ENCODE peak calls at places on chromosomes 4 and X, in nine cellular contexts. I is suprapubic skin, Q is tibial nerve, R is ovary, F is A549, J is stomach, M is upper lobe of left lung, W is transverse colon, D is K562. Z is an unnamed sample. For H3K4me1, the result is how much of the 10 kb centered on the place peaks cover.

GRCh38 chr4:142850478-142850877 is 4.4 kb upstream of the INPP4B start:
- DNase-seq in J (no peak), M (no peak), I (no peak), W (no peak), R (no peak), F (no peak), D (no peak), Q (no peak), Z (no peak)

GRCh38 chrX:10108288-10108687 is 48.5 kb upstream of the CLCN4 start:
- DNase-seq in J (no peak), R (no peak), D (no peak), Q (no peak), F (no peak), I (no peak), M (no peak), W (no peak), Z (no peak)

GRCh38 chrX:39753296-39753996 is 344.3 kb downstream of the BCOR start:
- DNase-seq in J (peak), Q (no peak), I (no peak), R (no peak), W (no peak), F (no peak), M (no peak), D (peak), Z (no peak)

GRCh38 chrX:39477438-39478120 is 620.2 kb downstream of the BCOR start:
- DNase-seq in D (peak), R (peak), I (no peak), M (no peak), F (no peak), W (peak), J (peak), Q (no peak), Z (no peak)

GRCh38 chr4:142402925-142403324 is 443.2 kb downstream of the INPP4B start:
- DNase-seq in I (no peak), D (no peak), F (no peak), J (no peak), W (no peak), M (no peak), R (no peak), Q (peak), Z (no peak)

GRCh38 chr4:66284991-66285451 is 614.7 kb upstream of the EPHA5 start:
- DNase-seq in I (no peak), J (no peak), M (no peak), W (no peak), F (no peak), Q (no peak), R (no peak), D (no peak), Z (no peak)

GRCh38 chrX:95056901-95057300 is 1382.9 kb downstream of the FAM133A start:
- DNase-seq in R (no peak), Q (no peak), F (no peak), I (no peak), W (no peak), M (no peak), J (no peak), D (no peak), Z (no peak)

GRCh38 chr4:151329217-151330007 is 4.0 kb upstream of the SH3D19 start:
- DNase-seq in F (no peak), D (no peak), I (no peak), Q (no peak), R (no peak), W (no peak), J (no peak), M (no peak), Z (no peak)

GRCh38 chrX:143669395-143669794 is 33.5 kb upstream of the SLITRK4 start:
- DNase-seq in D (no peak), Q (no peak), M (no peak), W (no peak), I (no peak), F (no peak), R (no peak), J (no peak), Z (no peak)

GRCh38 chr4:128288689-128289106 is 1.1 kb upstream of the PGRMC2 start:
- DNase-seq in F (no peak), W (peak), J (peak), I (no peak), R (no peak), Q (no peak), M (peak), D (no peak), Z (no peak)

GRCh38 chr4:96486563-96486962 is 646.7 kb downstream of the PDHA2 start:
- DNase-seq in W (no peak), Q (no peak), R (no peak), D (no peak), F (no peak), I (no peak), M (no peak), J (no peak), Z (no peak)

GRCh38 chr4:118972167-118972566 is 83.5 kb downstream of the SYNPO2 start:
- DNase-seq in F (no peak), W (no peak), I (no peak), J (no peak), M (no peak), Q (no peak), R (no peak), D (no peak), Z (no peak)

GRCh38 chr4:183285886-183286285 is 34.2 kb downstream of the CLDN22 start:
- DNase-seq in R (no peak), Q (no peak), M (no peak), I (no peak), D (no peak), W (no peak), F (no peak), J (no peak), Z (no peak)

GRCh38 chr4:183287677-183288076 is 32.4 kb downstream of the CLDN22 start:
- DNase-seq in I (no peak), J (no peak), M (no peak), Q (no peak), W (no peak), D (no peak), R (no peak), F (no peak), Z (no peak)

GRCh38 chr4:183288955-183289354 is 31.1 kb downstream of the CLDN22 start:
- DNase-seq in Q (no peak), W (no peak), I (no peak), D (no peak), J (no peak), R (no peak), F (no peak), M (no peak), Z (no peak)

GRCh38 chr4:183286590-183287308 is 33.3 kb downstream of the CLDN22 start:
- DNase-seq in Q (no peak), F (no peak), M (no peak), J (no peak), W (no peak), R (no peak), D (no peak), I (no peak), Z (no peak)

DNA sequence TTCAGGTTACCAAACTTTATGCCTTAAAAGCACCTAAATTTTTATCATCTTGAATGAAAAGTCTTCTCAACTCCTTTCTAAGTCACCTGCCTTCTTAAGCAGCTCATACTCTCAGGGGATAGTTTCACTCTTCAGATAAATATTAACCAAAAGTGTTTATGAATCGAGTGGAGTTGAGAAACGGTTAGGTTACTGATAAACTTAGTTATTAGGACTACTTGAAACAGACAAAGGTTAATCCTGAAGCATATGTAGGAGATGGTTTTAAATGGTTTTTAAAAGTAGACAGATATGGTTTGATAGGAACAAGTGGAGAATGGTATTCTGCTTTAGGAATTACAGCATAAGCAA is 32.8 kb downstream of the CLDN22 start:
- DNase-seq in R (no peak), I (no peak), W (no peak), M (no peak), Q (no peak), D (no peak), J (no peak), F (no peak), Z (no peak)
- H3K4me1 ChIP-seq in R (under half), I (under half), W (under half), M (under half), Q (under half), D (under half), J (under half), F (under half), Z (under half)

GRCh38 chr4:168621806-168622589 is 125.1 kb downstream of the PALLD start:
- DNase-seq in J (no peak), D (no peak), R (no peak), W (no peak), I (no peak), Q (no peak), M (no peak), F (no peak), Z (no peak)

GRCh38 chr4:168622600-168622999 is 125.7 kb downstream of the PALLD start:
- DNase-seq in D (no peak), Q (no peak), F (no peak), R (no peak), W (no peak), J (no peak), M (no peak), I (no peak), Z (no peak)

GRCh38 chr4:168618577-168619265 is 121.9 kb downstream of the PALLD start:
- DNase-seq in D (no peak), Q (no peak), I (no peak), R (no peak), M (no peak), F (no peak), W (no peak), J (no peak), Z (no peak)

GRCh38 chr4:168623011-168623410 is 126.2 kb downstream of the PALLD start:
- DNase-seq in Q (no peak), W (no peak), D (no peak), F (no peak), M (no peak), J (no peak), R (no peak), I (no peak), Z (no peak)

GRCh38 chr4:168619266-168619631 is 122.4 kb downstream of the PALLD start:
- DNase-seq in Q (no peak), F (no peak), D (no peak), W (no peak), J (no peak), I (no peak), M (no peak), R (no peak), Z (no peak)
- TF ChIP-seq EP300 in Q (no peak), F (no peak), D (no peak), W (no peak), J (no peak), I (no peak), M (no peak), R (no peak), Z (no peak)

GRCh38 chr4:155800685-155801343 is 42.0 kb downstream of the GUCY1B1 start:
- DNase-seq in M (no peak), Q (no peak), R (no peak), J (no peak), F (no peak), D (no peak), W (no peak), I (no peak), Z (no peak)
- H3K4me1 ChIP-seq in M (under half), Q (under half), R (under half), J (under half), F (under half), D (under half), W (under half), I (under half), Z (half or more)

DNA sequence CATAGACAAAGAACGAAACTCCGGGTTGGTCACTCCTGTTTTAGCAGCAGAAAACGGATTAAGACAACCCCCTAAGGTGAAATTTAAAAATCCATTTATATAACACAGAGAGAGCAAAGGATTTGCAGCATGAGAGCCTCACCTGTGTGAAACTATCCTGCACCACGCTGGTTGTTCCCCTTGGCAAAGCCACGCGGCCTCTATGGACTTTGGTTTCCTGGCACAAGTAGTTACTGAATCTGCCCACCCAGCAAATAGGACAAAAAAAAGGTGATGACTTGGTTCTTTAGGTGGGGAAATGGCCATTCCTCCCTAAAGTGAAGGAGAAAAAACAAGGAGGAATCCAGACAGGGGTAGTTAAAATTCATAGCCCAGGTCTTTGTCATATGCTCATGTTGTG is 133.1 kb downstream of the PLS3 start:
- DNase-seq in D (no peak), Q (no peak), J (no peak), I (no peak), M (no peak), R (no peak), W (no peak), F (no peak), Z (no peak)
- TF ChIP-seq EP300 in D (no peak), Q (no peak), J (no peak), I (no peak), M (no peak), R (no peak), W (no peak), F (no peak), Z (no peak)

DNA sequence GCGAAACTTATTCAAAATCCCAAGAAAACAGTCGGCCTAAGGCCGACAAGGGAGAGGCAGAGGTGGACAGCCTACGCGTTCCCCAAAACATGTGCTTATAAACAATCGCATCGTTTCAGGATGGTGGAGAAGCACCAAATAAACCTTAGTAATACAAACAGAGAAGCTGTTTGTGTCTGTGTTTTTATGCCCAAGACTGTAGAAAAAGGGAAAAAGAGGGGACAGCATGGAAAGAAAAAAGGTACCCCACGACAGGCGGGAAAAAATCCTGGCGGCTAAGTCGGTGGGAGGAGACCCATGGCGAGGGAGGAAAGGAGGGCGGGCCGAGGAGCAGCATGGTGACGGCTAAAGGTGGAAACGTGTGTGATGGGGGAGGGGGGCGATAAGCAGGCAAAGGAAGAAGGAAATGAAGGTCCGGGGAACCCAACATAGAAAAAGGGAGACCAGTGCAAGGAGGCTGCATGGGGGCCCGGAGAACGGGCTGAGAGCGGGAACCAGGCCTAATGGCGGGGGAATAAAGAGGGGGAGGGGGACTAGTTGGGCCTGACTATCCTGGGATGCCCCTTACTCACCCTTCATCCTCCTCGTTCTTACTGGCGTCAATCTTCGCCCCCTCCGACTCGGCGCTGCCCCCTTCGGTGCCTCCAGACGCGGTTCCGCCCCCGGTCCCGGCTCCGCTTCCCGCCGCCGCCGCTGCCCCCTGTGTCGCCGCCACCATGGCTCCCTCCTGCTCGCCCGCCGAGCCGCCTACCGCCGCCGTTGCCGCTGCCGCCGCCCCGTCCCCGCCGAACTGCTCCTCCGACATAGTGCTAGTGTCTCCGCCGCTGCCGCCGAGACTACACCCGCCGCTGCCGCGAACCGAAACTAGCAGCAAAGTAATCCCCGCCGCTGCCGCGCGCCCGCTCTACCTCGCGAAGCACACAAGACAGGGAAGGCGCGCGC is 646 bp downstream of the HNRNPD start:
- DNase-seq in M (peak), R (peak), J (peak), W (peak), I (peak), Q (peak), F (peak), D (peak), Z (peak)
- H3K4me1 ChIP-seq in M (under half), R (under half), J (half or more), W (under half), I (half or more), Q (under half), F (under half), D (under half), Z (half or more)

DNA sequence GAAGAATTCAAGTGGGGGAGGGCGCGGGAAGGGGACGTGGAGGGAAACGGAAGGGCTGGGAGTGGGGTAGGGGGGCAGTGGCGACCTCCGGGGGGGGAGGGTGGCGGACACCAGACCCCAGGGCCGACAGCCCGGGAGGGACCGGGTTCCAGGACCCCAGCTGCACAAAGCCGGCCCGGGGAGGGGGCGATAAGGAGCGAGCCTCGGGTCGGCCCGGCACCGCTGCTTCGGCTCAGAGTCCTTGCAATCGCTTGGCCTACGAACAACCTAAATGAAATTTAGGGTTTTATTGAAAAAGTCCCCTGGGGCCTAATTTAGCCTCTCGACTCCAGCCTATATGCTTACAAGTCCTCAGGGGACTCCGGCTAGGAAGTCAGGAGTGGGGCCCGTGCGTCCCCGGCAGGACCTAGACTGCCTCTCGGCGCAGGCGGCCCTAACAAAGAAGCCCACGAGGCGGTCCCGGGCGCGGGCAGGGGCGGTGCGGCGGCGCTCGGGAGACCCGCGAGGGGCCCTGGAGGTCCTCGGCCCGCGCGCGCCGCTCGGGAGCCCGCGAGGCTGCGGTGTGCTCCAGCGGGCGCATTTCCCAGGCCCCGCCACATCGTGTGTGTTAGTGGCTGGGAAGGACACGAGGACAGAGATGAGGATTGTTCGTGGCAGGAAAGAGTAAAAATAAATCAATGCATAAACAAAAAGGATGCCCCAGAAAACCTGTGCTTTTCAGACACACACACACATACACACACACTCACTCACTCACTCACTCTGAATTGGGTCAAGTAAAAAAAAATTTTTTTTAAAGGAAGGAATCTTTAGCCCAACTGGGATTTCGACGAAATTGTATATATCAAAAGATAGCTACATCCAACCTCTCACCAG is 70.0 kb downstream of the MGST2 start:
- DNase-seq in I (no peak), R (peak), F (no peak), M (peak), D (no peak), J (no peak), W (no peak), Q (no peak), Z (peak)
- TF ChIP-seq EP300 in I (no peak), R (no peak), F (no peak), M (no peak), D (no peak), J (no peak), W (no peak), Q (no peak), Z (no peak)